ENCODE peak calls at places on chromosomes 7 and 10, in four cellular contexts. B is K562, V is A549, K is HepG2. D is an unnamed sample.

GRCh38 chr10:96768136-96768535 is 47.8 kb upstream of the PIK3AP1 start:
- DNase-seq in V (no peak), K (no peak), B (no peak), D (no peak)

GRCh38 chr7:122492007-122492406 is 187.5 kb upstream of the FEZF1 start:
- DNase-seq in V (no peak), K (no peak), B (no peak), D (no peak)

GRCh38 chr7:75599244-75599771 is 107.2 kb downstream of the SPDYE5 start:
- DNase-seq in V (no peak), K (no peak), B (no peak), D (no peak)

GRCh38 chr7:81676813-81677212 is 93.0 kb downstream of the HGF start:
- DNase-seq in B (no peak), K (no peak), V (no peak), D (no peak)

GRCh38 chr10:133238066-133238804 is 580 bp downstream of the VENTX start:
- DNase-seq in V (no peak), B (no peak), K (no peak), D (no peak)

GRCh38 chr7:85829817-85830432 is 643.1 kb upstream of the SEMA3D start:
- DNase-seq in K (no peak), B (no peak), V (peak), D (no peak)

GRCh38 chr10:129962558-129963075 is 1.5 kb downstream of the EBF3 start:
- DNase-seq in K (no peak), B (no peak), V (no peak), D (no peak)

GRCh38 chr10:119521443-119522204 is 20.9 kb downstream of the RGS10 start:
- DNase-seq in V (peak), K (peak), B (no peak), D (no peak)

GRCh38 chr10:17022898-17023297 is 106.7 kb downstream of the CUBN start:
- DNase-seq in K (no peak), B (no peak), V (no peak), D (no peak)

GRCh38 chr7:6436385-6436685 is 11.4 kb downstream of the DAGLB start:
- DNase-seq in B (no peak), K (no peak), V (no peak), D (no peak)

GRCh38 chr10:22301193-22301592 is 15.0 kb upstream of the COMMD3 start:
- DNase-seq in V (no peak), B (no peak), K (no peak), D (no peak)

GRCh38 chr10:49651917-49652316 is 27.5 kb upstream of the C10orf53 start:
- DNase-seq in V (no peak), K (no peak), B (no peak), D (no peak)

GRCh38 chr10:106819490-106819889 is 345.0 kb downstream of the SORCS1 start:
- DNase-seq in K (no peak), V (no peak), B (peak), D (no peak)

GRCh38 chr10:122267849-122268737 is 3.0 kb upstream of the BTBD16 start:
- DNase-seq in K (peak), V (peak), B (peak), D (no peak)

GRCh38 chr7:100685631-100686145 is 8.4 kb downstream of the GIGYF1 start:
- DNase-seq in B (no peak), K (no peak), V (no peak), D (no peak)

GRCh38 chr10:89829887-89830269 is 128.5 kb downstream of the KIF20B start:
- DNase-seq in K (no peak), B (no peak), V (no peak), D (no peak)

GRCh38 chr10:29517352-29517923 is 117.3 kb downstream of the SVIL start:
- DNase-seq in V (peak), B (peak), K (peak), D (no peak)

GRCh38 chr10:26755443-26755903 is 58.0 kb downstream of the PDSS1 start:
- DNase-seq in V (peak), K (no peak), B (no peak), D (peak)

GRCh38 chr7:100159099-100159623 is 638 bp upstream of the TRAPPC14 start:
- DNase-seq in K (no peak), B (peak), V (peak), D (no peak)

GRCh38 chr10:1724921-1725320 is 12.4 kb downstream of the ADARB2 start:
- DNase-seq in B (no peak), K (no peak), V (no peak), D (no peak)

GRCh38 chr7:78121878-78122277 is 323.3 kb downstream of the PHTF2 start:
- DNase-seq in V (no peak), K (no peak), B (no peak), D (no peak)

GRCh38 chr7:1302936-1303335 is 70.3 kb downstream of the UNCX start:
- DNase-seq in K (no peak), B (no peak), V (no peak), D (no peak)

GRCh38 chr10:104273899-104274575 is 5.1 kb downstream of the GSTO2 start:
- DNase-seq in K (no peak), V (no peak), B (no peak), D (no peak)

GRCh38 chr7:130930260-130930659 is 196.3 kb upstream of the KLF14 start:
- DNase-seq in V (peak), K (no peak), B (peak), D (no peak)

GRCh38 chr7:115635367-115635766 is 395.2 kb downstream of the TFEC start:
- DNase-seq in V (no peak), K (no peak), B (no peak), D (no peak)

GRCh38 chr10:132814469-132814856 is 28.5 kb upstream of the NKX6-2 start:
- DNase-seq in V (no peak), B (no peak), K (no peak), D (no peak)

GRCh38 chr7:80087051-80087767 is 47.4 kb upstream of the GNAI1 start:
- DNase-seq in B (no peak), K (no peak), V (no peak), D (no peak)

GRCh38 chr10:116747325-116747724 is 5.0 kb upstream of the HSPA12A start:
- DNase-seq in B (no peak), K (no peak), V (no peak), D (no peak)

GRCh38 chr10:33927347-33927746 is 592.9 kb upstream of the NRP1 start:
- DNase-seq in V (no peak), B (no peak), K (no peak), D (no peak)

GRCh38 chr7:67696878-67697277 is 700.2 kb downstream of the TYW1 start:
- DNase-seq in V (peak), K (no peak), B (no peak), D (no peak)

GRCh38 chr7:30134011-30134410 is 775 bp upstream of the MTURN start:
- DNase-seq in K (no peak), B (no peak), V (no peak), D (no peak)

GRCh38 chr10:93742633-93743349 is 14.9 kb upstream of the LGI1 start:
- DNase-seq in B (no peak), V (no peak), K (no peak), D (peak)

GRCh38 chr10:24966962-24967361 is 14.6 kb upstream of the PRTFDC1 start:
- DNase-seq in B (no peak), V (no peak), K (no peak), D (no peak)

GRCh38 chr10:1297566-1298301 is 241.5 kb downstream of the WDR37 start:
- DNase-seq in V (no peak), K (no peak), B (no peak), D (no peak)

GRCh38 chr10:92574545-92575377 is 868 bp upstream of the IDE start:
- DNase-seq in K (no peak), B (no peak), V (no peak), D (no peak)

GRCh38 chr10:74539317-74539716 is 287.1 kb upstream of the KAT6B start:
- DNase-seq in K (no peak), V (no peak), B (no peak), D (no peak)
- TF ChIP-seq CEBPB in K (no peak), V (no peak), B (no peak), D (no peak)

GRCh38 chr10:14032406-14032998 is 298.2 kb downstream of the FRMD4A start:
- DNase-seq in V (no peak), K (no peak), B (peak), D (no peak)
- TF ChIP-seq POLR2AphosphoS2 in V (no peak), K (no peak), B (no peak), D (no peak)

GRCh38 chr10:63206997-63207952 is 74.1 kb downstream of the NRBF2 start:
- DNase-seq in K (no peak), B (no peak), V (no peak), D (peak)
- TF ChIP-seq CEBPB in K (no peak), B (no peak), V (no peak), D (no peak)

GRCh38 chr7:23075571-23075970 is 30.0 kb upstream of the KLHL7 start:
- DNase-seq in V (no peak), K (no peak), B (no peak), D (no peak)
- TF ChIP-seq POLR2AphosphoS2 in V (no peak), K (no peak), B (no peak), D (no peak)

GRCh38 chr7:36617408-36617807 is 106.9 kb downstream of the AOAH start:
- DNase-seq in V (no peak), B (no peak), K (no peak), D (no peak)
- TF ChIP-seq CEBPB in V (no peak), B (no peak), K (no peak), D (no peak)

GRCh38 chr10:31096161-31096560 is 64.5 kb upstream of the ZNF438 start:
- DNase-seq in K (no peak), V (no peak), B (no peak), D (no peak)

GRCh38 chr10:31095677-31096076 is 64.0 kb upstream of the ZNF438 start:
- DNase-seq in V (no peak), B (no peak), K (no peak), D (no peak)

GRCh38 chr10:31087855-31088254 is 56.2 kb upstream of the ZNF438 start:
- DNase-seq in V (no peak), K (no peak), B (no peak), D (no peak)

DNA sequence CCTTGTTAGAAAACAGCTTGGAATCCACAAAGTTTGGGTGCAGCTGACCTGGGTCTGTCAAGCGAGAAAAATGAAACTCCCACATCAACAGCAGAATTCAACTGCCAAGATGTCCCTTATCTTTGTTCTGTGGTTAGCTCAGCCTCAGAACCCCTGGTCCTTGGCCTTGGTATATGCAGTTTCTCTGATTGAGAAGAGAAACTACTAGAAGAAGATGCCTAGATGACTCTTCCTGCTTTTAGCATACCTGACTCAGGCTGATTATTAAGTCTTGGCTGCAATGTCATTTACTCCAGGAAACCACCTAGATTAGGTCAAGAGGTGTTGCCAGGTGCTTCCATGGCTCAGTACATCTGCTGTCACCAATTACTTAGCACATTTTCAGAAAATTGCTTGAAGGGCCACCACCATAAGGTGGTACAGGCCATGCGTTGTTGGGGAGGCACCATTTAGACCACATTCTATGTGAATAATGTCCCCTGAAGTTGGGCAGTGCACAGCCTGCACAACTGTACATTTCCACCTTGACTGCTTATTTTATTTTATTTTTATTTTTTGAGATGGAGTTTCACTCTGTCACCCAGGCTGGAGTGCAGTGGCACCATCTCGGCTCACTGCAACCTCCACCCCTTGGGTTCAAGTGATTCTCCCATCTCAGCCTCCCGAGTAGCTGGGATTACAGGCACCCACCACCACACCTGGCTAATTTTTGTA is 59.4 kb upstream of the ZNF438 start:
- DNase-seq in B (no peak), K (no peak), V (no peak), D (peak)
- TF ChIP-seq POLR2AphosphoS2 in B (no peak), K (no peak), V (no peak), D (no peak)

GRCh38 chr7:92366730-92367129 is 80.6 kb upstream of the GATAD1 start:
- DNase-seq in K (no peak), V (no peak), B (no peak), D (no peak)
- TF ChIP-seq CEBPB in K (no peak), V (no peak), B (no peak), D (no peak)